ENCODE peak calls at places on chromosomes 2 and 18, in seven cellular contexts. U, A, K, F, D, G and O are unnamed samples.

GRCh38 chr2:16791496-16791895 is 125.9 kb upstream of the CYRIA start:
- DNase-seq in G (no peak), K (no peak), A (no peak), U (no peak), D (no peak), F (no peak), O (no peak)

GRCh38 chr18:42048150-42048549 is 93.1 kb downstream of the PIK3C3 start:
- DNase-seq in A (no peak), G (no peak), U (no peak), F (peak; percentile 93), D (no peak), K (no peak), O (no peak)

GRCh38 chr2:166411473-166412230 is 35.9 kb upstream of the SCN9A start:
- DNase-seq in K (no peak), F (peak; percentile 62), G (no peak), A (no peak), D (no peak), U (no peak), O (no peak)

GRCh38 chr18:5527603-5528002 is 16.2 kb downstream of the EPB41L3 start:
- DNase-seq in G (peak; percentile 42), F (peak; percentile 82), A (no peak), U (peak; percentile 48), K (no peak), D (no peak), O (no peak)

GRCh38 chr2:145631561-145631960 is 1111.6 kb upstream of the ZEB2 start:
- DNase-seq in D (no peak), F (peak; percentile 60), K (no peak), G (no peak), A (no peak), U (no peak), O (no peak)

GRCh38 chr2:23940976-23941605 is 828 bp downstream of the UBXN2A start:
- DNase-seq in U (no peak), K (no peak), D (no peak), G (no peak), A (no peak), F (peak; percentile 55), O (peak; percentile 45)

GRCh38 chr18:46559296-46559695 is 97.7 kb downstream of the LOXHD1 start:
- DNase-seq in D (no peak), F (no peak), K (no peak), G (no peak), U (no peak), A (no peak), O (no peak)

GRCh38 chr2:18369750-18370149 is 190.7 kb downstream of the RDH14 start:
- DNase-seq in U (no peak), K (no peak), D (no peak), G (no peak), F (peak; percentile 87), A (no peak), O (no peak)

GRCh38 chr18:69968073-69968472 is 20.4 kb upstream of the CD226 start:
- DNase-seq in D (no peak), F (no peak), K (no peak), A (no peak), U (no peak), G (no peak), O (peak; percentile 1)

GRCh38 chr2:201785135-201785534 is 4.4 kb upstream of the ALS2 start:
- DNase-seq in F (no peak), G (no peak), K (no peak), A (no peak), D (no peak), U (no peak), O (no peak)

GRCh38 chr2:56630286-56630685 is 446.5 kb downstream of the CCDC85A start:
- DNase-seq in U (no peak), K (no peak), F (no peak), D (no peak), G (no peak), A (no peak), O (no peak)

GRCh38 chr2:10094271-10094814 is 14.1 kb upstream of the CYS1 start:
- DNase-seq in G (no peak), F (no peak), U (no peak), A (peak; percentile 55), K (no peak), D (no peak), O (peak; percentile 99)

GRCh38 chr2:236856856-236857616 is 228.7 kb upstream of the COPS8 start:
- DNase-seq in U (no peak), K (no peak), D (no peak), A (no peak), G (no peak), F (no peak), O (no peak)

GRCh38 chr2:174025271-174026121 is 60.3 kb upstream of the SP3 start:
- DNase-seq in G (peak; percentile 86), D (no peak), F (peak; percentile 94), A (no peak), K (no peak), U (peak; percentile 81), O (no peak)

GRCh38 chr18:58400337-58400885 is 228.5 kb downstream of the ALPK2 start:
- DNase-seq in U (no peak), K (peak; percentile 8), G (no peak), F (peak; percentile 19), A (no peak), D (no peak), O (no peak)

GRCh38 chr2:152025678-152026287 is 73.1 kb downstream of the CACNB4 start:
- DNase-seq in U (peak; percentile 88), A (peak; percentile 91), D (no peak), F (peak; percentile 85), K (peak; percentile 64), G (peak; percentile 92), O (peak; percentile 88)

GRCh38 chr2:218398437-218399390 is 954 bp upstream of the CTDSP1 start:
- DNase-seq in F (peak; percentile 72), D (no peak), U (peak; percentile 87), A (no peak), K (peak; percentile 61), G (peak; percentile 93), O (peak; percentile 71)

GRCh38 chr2:39994151-39994550 is 215.1 kb upstream of the THUMPD2 start:
- DNase-seq in F (peak; percentile 86), K (no peak), G (no peak), A (no peak), U (no peak), D (no peak), O (no peak)

GRCh38 chr18:4399929-4400328 is 55.2 kb downstream of the DLGAP1 start:
- DNase-seq in U (no peak), D (no peak), F (no peak), K (no peak), G (no peak), A (no peak), O (no peak)

GRCh38 chr2:186641807-186642321 is 52.0 kb upstream of the FAM171B start:
- DNase-seq in G (no peak), K (peak; percentile 33), F (peak; percentile 88), U (no peak), A (no peak), D (no peak), O (peak; percentile 76)

GRCh38 chr2:105294844-105295481 is 34.6 kb downstream of the TGFBRAP1 start:
- DNase-seq in D (no peak), K (no peak), A (peak; percentile 73), F (peak; percentile 74), U (no peak), G (no peak), O (peak; percentile 64)

GRCh38 chr2:63861220-63861822 is 19.6 kb downstream of the UGP2 start:
- DNase-seq in G (no peak), K (peak; percentile 66), A (peak; percentile 47), F (peak; percentile 85), U (peak; percentile 53), D (no peak), O (peak; percentile 80)

GRCh38 chr2:29650634-29651097 is 270.7 kb downstream of the ALK start:
- DNase-seq in U (no peak), K (no peak), F (no peak), A (no peak), G (no peak), D (no peak), O (no peak)